ENCODE peak calls at places on chromosomes 7 and 10, in seven cellular contexts. K is substantia nigra, W is pancreas, J is brain microvascular endothelial cell, O is fibroblast of lung, Z is aorta, V is IMR-90. U is an unnamed sample.
A peak's percentile ranks its signal among the peaks of the same experiment; 100 is the strongest.

GRCh38 chr7:140214075-140214684 is 37.4 kb upstream of the KDM7A start:
- DNase-seq in W (peak; percentile 92), O (peak; percentile 27), J (no peak), V (peak; percentile 7), K (no peak), Z (peak; percentile 66), U (no peak)

GRCh38 chr10:92699518-92700272 is 9.9 kb downstream of the HHEX start:
- DNase-seq in W (no peak), K (no peak), O (peak; percentile 55), V (peak; percentile 42), J (peak; percentile 14), Z (peak; percentile 62), U (peak; percentile 25)

GRCh38 chr7:31788891-31789680 is 102.1 kb downstream of the PPP1R17 start:
- DNase-seq in K (no peak), W (no peak), Z (no peak), O (no peak), J (no peak), V (peak; percentile 24), U (no peak)

GRCh38 chr10:97810476-97810875 is 38.7 kb upstream of the SFRP5 start:
- DNase-seq in K (no peak), W (no peak), O (no peak), Z (no peak), V (peak; percentile 12), J (peak; percentile 13), U (no peak)

GRCh38 chr10:10855178-10855577 is 162.5 kb upstream of the CELF2 start:
- DNase-seq in W (no peak), K (no peak), J (no peak), O (no peak), V (no peak), Z (no peak), U (no peak)

GRCh38 chr7:26182283-26182682 is 18.3 kb downstream of the HNRNPA2B1 start:
- DNase-seq in V (no peak), Z (no peak), W (peak; percentile 64), O (no peak), K (no peak), J (no peak), U (no peak)

GRCh38 chr7:18610331-18610948 is 114.9 kb downstream of the HDAC9 start:
- DNase-seq in V (peak; percentile 28), W (no peak), J (peak; percentile 18), K (no peak), Z (no peak), O (peak; percentile 43), U (no peak)

GRCh38 chr7:138449580-138449979 is 10.5 kb upstream of the TRIM24 start:
- DNase-seq in J (no peak), Z (no peak), O (no peak), K (no peak), W (no peak), V (no peak), U (no peak)

GRCh38 chr10:103651783-103652476 is 158.4 kb downstream of the NEURL1 start:
- DNase-seq in K (no peak), Z (no peak), O (no peak), W (no peak), J (no peak), V (no peak), U (no peak)

GRCh38 chr10:36489181-36489927 is 636.0 kb upstream of the ANKRD30A start:
- DNase-seq in Z (peak; percentile 71), O (no peak), K (no peak), V (peak; percentile 23), J (peak; percentile 51), W (no peak), U (no peak)

GRCh38 chr10:129764901-129765663 is 199.0 kb downstream of the EBF3 start:
- DNase-seq in V (no peak), W (peak; percentile 1), K (no peak), Z (no peak), O (no peak), J (no peak), U (no peak)

GRCh38 chr7:50921114-50921513 is 138.4 kb upstream of the GRB10 start:
- DNase-seq in K (no peak), V (no peak), J (no peak), O (no peak), Z (no peak), W (peak; percentile 65), U (no peak)

GRCh38 chr7:2715341-2716231 is 27.6 kb downstream of the AMZ1 start:
- DNase-seq in Z (no peak), V (peak; percentile 57), J (peak; percentile 30), O (peak; percentile 26), K (no peak), W (no peak), U (peak; percentile 74)

GRCh38 chr7:73738220-73738611 is 386 bp downstream of the ABHD11 start:
- DNase-seq in J (peak; percentile 28), K (no peak), V (peak; percentile 25), W (peak; percentile 65), Z (peak; percentile 71), O (peak; percentile 49), U (no peak)

DNA sequence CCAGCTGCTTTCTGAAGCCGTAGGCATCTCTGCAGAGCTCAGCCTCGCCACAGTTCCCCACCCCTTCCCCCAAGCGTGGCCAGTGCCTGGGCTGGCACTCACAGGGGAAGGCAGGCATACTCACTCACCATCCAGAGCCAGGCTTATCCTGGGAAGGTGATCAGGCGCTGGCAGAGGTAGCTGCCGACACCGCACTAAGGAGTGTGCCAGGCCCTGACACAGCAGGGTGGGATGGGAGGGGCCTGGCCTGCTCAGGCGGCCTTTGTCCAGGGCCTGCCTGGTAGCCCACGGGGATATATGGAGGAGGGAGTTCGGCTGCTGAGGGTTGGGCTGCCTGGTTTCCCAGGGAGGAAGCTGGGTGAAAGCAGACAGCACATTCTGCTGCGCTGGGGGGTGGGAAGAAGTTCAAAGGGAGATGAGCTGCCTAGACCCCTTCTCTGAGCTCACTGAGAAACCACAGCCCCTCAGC is 15.8 kb downstream of the VSIR start:
- DNase-seq in K (no peak), O (no peak), J (no peak), Z (no peak), V (no peak), W (no peak), U (peak; percentile 20)
- H3K27ac ChIP-seq in K (peak overlapping the region; percentile 80), O (no peak overlapping the region), J (no peak overlapping the region), Z (no peak overlapping the region), V (no peak overlapping the region), W (no peak overlapping the region), U (peak overlapping the region; percentile 71)

GRCh38 chr10:17435898-17436297 is 18.5 kb downstream of the ST8SIA6 start:
- DNase-seq in W (no peak), K (no peak), V (no peak), O (no peak), Z (no peak), J (no peak), U (no peak)

GRCh38 chr10:17431871-17432311 is 22.5 kb downstream of the ST8SIA6 start:
- DNase-seq in W (no peak), Z (no peak), J (peak; percentile 62), V (peak; percentile 70), K (no peak), O (peak; percentile 46), U (no peak)

GRCh38 chr10:17435187-17435586 is 19.2 kb downstream of the ST8SIA6 start:
- DNase-seq in Z (no peak), W (no peak), J (no peak), V (no peak), O (no peak), K (no peak), U (no peak)

GRCh38 chr10:17430647-17431355 is 23.6 kb downstream of the ST8SIA6 start:
- DNase-seq in J (peak; percentile 86), Z (peak; percentile 79), V (peak; percentile 73), W (peak; percentile 80), K (no peak), O (peak; percentile 84), U (peak; percentile 2)

GRCh38 chr10:17432738-17433137 is 21.7 kb downstream of the ST8SIA6 start:
- DNase-seq in K (no peak), V (peak; percentile 14), W (no peak), O (no peak), Z (no peak), J (no peak), U (no peak)
- H3K27ac ChIP-seq in K (no peak overlapping the region), V (no peak overlapping the region), W (no peak overlapping the region), O (no peak overlapping the region), Z (no peak overlapping the region), J (no peak overlapping the region), U (no peak overlapping the region)

GRCh38 chr7:5390918-5391317 is 32.7 kb downstream of the TNRC18 start:
- DNase-seq in V (no peak), W (no peak), J (no peak), O (no peak), K (no peak), Z (no peak), U (no peak)

GRCh38 chr7:5388905-5389433 is 34.7 kb downstream of the TNRC18 start:
- DNase-seq in Z (no peak), W (no peak), O (no peak), V (no peak), K (no peak), J (no peak), U (no peak)

GRCh38 chr7:5384618-5385017 is 39.0 kb downstream of the TNRC18 start:
- DNase-seq in V (no peak), O (no peak), Z (no peak), W (no peak), K (no peak), J (no peak), U (no peak)

GRCh38 chr7:5387711-5388245 is 35.9 kb downstream of the TNRC18 start:
- DNase-seq in Z (no peak), O (no peak), W (no peak), K (no peak), V (no peak), J (no peak), U (no peak)

DNA sequence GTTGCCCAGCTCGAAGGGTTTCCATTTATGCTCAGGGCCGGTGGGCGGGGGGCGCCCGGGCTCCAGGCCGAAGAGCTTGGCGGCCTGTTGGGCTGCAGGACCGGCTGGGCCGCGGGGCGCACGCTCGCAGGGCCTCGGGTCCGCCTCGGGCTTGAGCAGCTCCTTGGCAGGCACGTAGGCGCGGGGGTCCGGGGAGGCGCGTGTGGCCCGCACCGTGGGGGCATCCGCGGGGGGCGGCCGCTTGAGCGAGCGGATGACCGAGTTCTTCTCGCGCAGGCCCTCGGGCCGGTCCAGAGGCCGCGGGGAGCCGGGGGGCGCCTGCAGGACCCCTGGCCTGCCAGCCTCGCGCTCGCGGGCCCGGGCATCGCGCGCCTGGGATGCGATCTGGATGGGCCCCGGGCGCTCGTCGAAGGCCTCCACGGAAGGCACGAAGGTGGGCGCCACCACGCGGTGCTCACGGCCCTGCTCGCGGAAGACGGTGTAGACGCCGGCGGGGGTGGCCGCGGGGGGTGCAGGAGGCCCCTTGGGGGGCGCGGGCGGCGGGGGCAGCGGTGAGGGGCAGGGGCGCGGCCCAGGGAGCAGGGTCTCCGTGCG is 35.3 kb downstream of the TNRC18 start:
- DNase-seq in J (no peak), W (no peak), K (no peak), V (no peak), O (no peak), Z (no peak), U (no peak)
- H3K27ac ChIP-seq in J (no peak overlapping the region), W (no peak overlapping the region), K (no peak overlapping the region), V (no peak overlapping the region), O (no peak overlapping the region), Z (no peak overlapping the region), U (no peak overlapping the region)

DNA sequence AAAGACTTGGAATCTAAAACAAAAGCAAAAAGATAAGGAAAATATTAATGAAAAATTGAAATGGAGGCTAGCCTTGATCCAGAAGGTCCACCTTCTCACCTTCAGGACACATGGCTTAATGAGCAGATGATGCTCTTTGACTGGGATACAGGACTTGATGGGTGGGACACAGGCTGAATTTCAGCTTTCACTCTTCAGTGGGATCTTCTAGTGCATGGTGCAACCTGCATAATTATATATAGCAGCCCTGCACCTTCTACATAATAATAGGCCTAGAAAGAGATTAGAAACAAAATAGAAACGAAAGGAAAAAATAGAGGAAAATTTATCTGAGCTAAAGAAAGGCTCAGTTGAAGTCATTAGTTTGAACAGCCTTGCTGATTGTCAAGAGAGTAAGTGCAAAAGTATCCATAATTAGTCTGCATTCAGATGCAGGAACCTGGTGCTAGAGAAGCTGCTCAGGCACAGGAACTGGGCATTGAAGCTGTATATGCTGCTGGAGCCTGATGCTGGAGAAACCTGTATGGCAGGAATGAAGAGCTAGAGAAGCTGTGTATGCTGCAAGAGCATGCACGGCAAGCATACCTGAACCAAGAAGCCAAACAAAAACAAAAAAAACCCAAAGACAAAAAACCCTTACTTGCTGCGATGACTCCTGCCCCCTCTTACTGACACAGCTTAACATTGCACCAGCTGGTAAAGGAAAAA is 19.4 kb downstream of the MKLN1 start:
- DNase-seq in O (no peak), K (no peak), V (no peak), J (no peak), W (no peak), Z (no peak), U (no peak)
- H3K27ac ChIP-seq in O (no peak overlapping the region), K (no peak overlapping the region), V (no peak overlapping the region), J (no peak overlapping the region), W (no peak overlapping the region), Z (no peak overlapping the region), U (no peak overlapping the region)